ENCODE peak calls at places on chromosome 9, in five cellular contexts. Q, X, A, U and S are unnamed samples.

GRCh38 chr9:117470455-117470854 is 55.6 kb upstream of the ASTN2 start:
- DNase-seq in A (no peak), U (no peak), Q (no peak), X (no peak), S (no peak)

GRCh38 chr9:108776920-108777650 is 78.7 kb downstream of the ACTL7B start:
- DNase-seq in A (no peak), Q (peak; percentile 43), U (peak; percentile 59), X (no peak), S (peak; percentile 13)

GRCh38 chr9:20593551-20593950 is 28.7 kb downstream of the MLLT3 start:
- DNase-seq in X (no peak), Q (no peak), A (no peak), U (no peak), S (peak; percentile 73)

GRCh38 chr9:89786650-89787049 is 181.8 kb downstream of the GADD45G start:
- DNase-seq in U (no peak), A (no peak), X (no peak), Q (no peak), S (no peak)

GRCh38 chr9:81083821-81084512 is 605.4 kb downstream of the TLE1 start:
- DNase-seq in U (no peak), X (no peak), A (peak; percentile 1), Q (peak; percentile 59), S (peak; percentile 46)

GRCh38 chr9:106482733-106483132 is 380.2 kb upstream of the ZNF462 start:
- DNase-seq in U (no peak), Q (peak; percentile 71), A (no peak), X (no peak), S (no peak)

GRCh38 chr9:3646226-3646625 is 120.4 kb upstream of the RFX3 start:
- DNase-seq in X (no peak), U (no peak), Q (no peak), A (no peak), S (no peak)

GRCh38 chr9:32345243-32345642 is 39.2 kb upstream of the ACO1 start:
- DNase-seq in U (peak; percentile 86), A (no peak), Q (no peak), X (no peak), S (no peak)

GRCh38 chr9:112838342-112838741 is 52.3 kb downstream of the SLC46A2 start:
- DNase-seq in X (no peak), Q (no peak), A (no peak), U (no peak), S (no peak)

GRCh38 chr9:7342721-7343120 is 456.9 kb downstream of the DMAC1 start:
- DNase-seq in X (no peak), A (no peak), U (no peak), Q (no peak), S (no peak)

GRCh38 chr9:124012368-124013262 is 1.0 kb downstream of the LHX2 start:
- DNase-seq in Q (no peak), X (no peak), A (no peak), U (peak; percentile 59), S (no peak)

GRCh38 chr9:134445000-134445399 is 118.7 kb downstream of the RXRA start:
- DNase-seq in U (no peak), X (no peak), Q (no peak), A (no peak), S (no peak)

GRCh38 chr9:134451700-134452458 is 125.6 kb downstream of the RXRA start:
- DNase-seq in U (no peak), X (no peak), Q (no peak), A (no peak), S (no peak)

GRCh38 chr9:134453776-134454175 is 127.5 kb downstream of the RXRA start:
- DNase-seq in U (no peak), A (no peak), X (no peak), Q (no peak), S (no peak)

GRCh38 chr9:134452728-134453127 is 126.5 kb downstream of the RXRA start:
- DNase-seq in Q (no peak), X (no peak), A (no peak), U (no peak), S (no peak)

DNA sequence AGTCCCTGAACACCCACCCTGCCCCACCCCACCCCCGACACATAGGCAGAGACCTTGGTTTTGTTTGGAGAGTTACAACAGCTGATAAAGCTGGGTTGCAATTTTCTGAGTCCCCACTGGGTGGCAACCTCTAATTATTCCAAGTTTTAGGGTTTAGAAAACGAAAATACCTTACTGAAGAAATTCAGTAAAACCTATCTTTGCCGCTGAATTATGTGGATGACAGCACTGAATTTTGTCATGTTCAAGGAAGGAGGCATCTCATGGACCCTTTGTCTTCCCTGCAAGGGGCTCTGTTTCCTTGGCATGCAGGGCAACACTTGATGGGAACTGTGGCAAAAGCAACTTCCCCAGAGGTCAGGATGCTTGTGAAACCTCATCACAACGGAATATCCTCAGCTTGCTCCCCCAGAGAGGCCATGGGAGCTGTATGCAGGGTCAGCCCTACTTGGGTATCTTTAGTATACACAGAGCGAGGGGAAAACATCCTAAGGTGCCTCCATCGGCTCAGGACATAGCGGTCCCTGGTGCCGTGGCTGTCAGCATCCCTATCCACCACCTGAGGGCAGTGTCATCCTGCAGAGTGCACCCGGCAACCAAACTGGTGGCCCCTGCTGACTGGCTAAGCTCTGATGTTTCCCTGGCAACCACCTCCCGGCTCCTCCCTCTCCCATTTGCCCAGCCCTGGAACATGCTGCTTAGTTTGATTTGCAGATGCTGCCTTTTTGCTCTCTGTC is 123.1 kb downstream of the RXRA start:
- DNase-seq in U (peak; percentile 96), Q (peak; percentile 87), X (peak; percentile 96), A (peak; percentile 97), S (peak; percentile 98)
- H3K4me2 ChIP-seq in U (no peak overlapping the region), Q (no peak overlapping the region), X (no peak overlapping the region), A (no peak overlapping the region), S (no peak overlapping the region)

DNA sequence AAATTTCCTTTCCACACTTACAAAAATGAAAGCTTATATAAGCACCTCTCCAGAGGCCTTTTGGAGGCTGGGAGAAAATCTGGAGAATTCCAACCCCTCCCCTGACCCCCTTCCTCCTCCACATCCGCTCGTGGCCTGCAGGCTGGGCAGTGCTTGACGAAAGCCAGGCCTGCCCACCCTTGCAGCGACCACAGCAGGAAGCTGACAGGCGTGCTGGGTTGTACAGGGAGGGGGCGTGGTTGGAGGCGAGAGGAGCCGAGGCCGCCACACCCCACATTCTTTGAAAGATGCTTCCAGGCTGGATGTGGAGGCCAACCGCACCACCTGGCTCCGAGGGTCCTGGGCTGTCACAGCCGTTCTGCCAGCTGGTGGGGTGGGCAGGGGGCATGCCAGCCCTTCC is 47.8 kb upstream of the IER5L start:
- DNase-seq in A (peak; percentile 87), X (peak; percentile 86), U (peak; percentile 84), Q (no peak), S (peak; percentile 48)
- TF ChIP-seq EZH2phosphoT487 in A (no peak), X (no peak), U (no peak), Q (no peak), S (no peak)

DNA sequence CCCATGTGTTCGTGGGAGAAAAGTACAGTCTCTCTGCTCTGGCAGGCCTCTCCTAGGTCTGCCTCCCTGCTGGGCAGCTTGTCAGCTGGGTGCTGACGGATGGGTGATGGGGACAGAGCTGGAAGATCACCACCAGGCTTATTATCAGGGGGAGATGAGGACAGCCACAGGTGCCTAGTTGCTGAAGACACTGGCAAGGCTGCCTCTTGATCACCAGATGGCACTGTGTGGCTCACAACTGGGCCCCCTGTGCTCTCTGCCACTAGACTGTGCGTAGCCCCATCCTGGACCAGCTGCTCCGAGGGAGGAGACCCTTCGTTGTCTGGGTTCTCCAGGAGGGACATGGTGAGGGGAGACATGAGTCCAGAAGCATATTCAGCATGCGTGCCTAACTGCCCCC is 73.0 kb downstream of the KIF24 start:
- DNase-seq in X (no peak), A (peak; percentile 35), Q (peak; percentile 5), U (peak; percentile 44), S (peak; percentile 28)
- H3K4me2 ChIP-seq in X (no peak overlapping the region), A (no peak overlapping the region), Q (no peak overlapping the region), U (no peak overlapping the region), S (no peak overlapping the region)

DNA sequence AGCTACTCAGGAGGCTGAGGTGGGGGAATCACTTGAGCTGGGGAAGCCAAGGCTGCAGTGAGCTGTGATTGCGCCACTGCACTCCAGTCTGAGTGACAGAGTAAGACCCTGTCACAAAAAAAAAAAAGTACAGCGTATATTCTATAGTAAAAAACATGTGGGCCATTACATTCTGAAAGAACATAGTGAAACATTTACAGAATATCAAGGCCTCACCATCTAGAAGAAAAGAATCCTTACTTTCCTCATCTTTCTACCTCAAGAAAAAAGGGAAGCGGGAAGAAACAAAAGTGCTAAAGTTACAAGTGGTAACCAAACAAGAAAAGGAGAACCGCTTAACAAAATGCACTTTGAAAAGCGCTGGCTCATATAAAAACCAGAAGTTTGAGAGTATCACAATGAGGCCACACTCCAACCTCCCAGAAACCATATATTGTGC is 5.7 kb upstream of the SYK start:
- DNase-seq in Q (no peak), A (no peak), X (no peak), U (no peak), S (no peak)
- TF ChIP-seq EZH2phosphoT487 in Q (no peak), A (no peak), X (no peak), U (no peak), S (no peak)